ENCODE peak calls at places on chromosomes 6 and 20, in four cellular contexts. K, C, Z and W are unnamed samples.

GRCh38 chr20:51650685-51651134 is 108.2 kb upstream of the NFATC2 start:
- DNase-seq in Z (no peak), K (no peak), C (no peak), W (no peak)

GRCh38 chr6:118324081-118324480 is 224.0 kb upstream of the PLN start:
- DNase-seq in C (no peak), Z (no peak), K (no peak), W (no peak)

GRCh38 chr6:157814883-157815282 is 8.2 kb upstream of the SNX9 start:
- DNase-seq in Z (no peak), K (no peak), C (no peak), W (no peak)

GRCh38 chr6:129353067-129353466 is 356.9 kb downstream of the ARHGAP18 start:
- DNase-seq in Z (peak; percentile 58), C (no peak), K (no peak), W (peak; percentile 32)

GRCh38 chr6:134863763-134864510 is 86.0 kb downstream of the ALDH8A1 start:
- DNase-seq in Z (no peak), C (no peak), K (no peak), W (no peak)

GRCh38 chr6:12957321-12958051 is 240.9 kb downstream of the PHACTR1 start:
- DNase-seq in C (peak; percentile 3), K (peak; percentile 92), Z (peak; percentile 74), W (peak; percentile 75)

GRCh38 chr6:6825986-6826901 is 237.7 kb downstream of the LY86 start:
- DNase-seq in Z (peak; percentile 56), C (no peak), K (peak; percentile 77), W (peak; percentile 60)

GRCh38 chr6:151216812-151217211 is 23.0 kb upstream of the AKAP12 start:
- DNase-seq in Z (no peak), K (no peak), C (no peak), W (no peak)

GRCh38 chr6:117309069-117309468 is 43.7 kb downstream of the VGLL2 start:
- DNase-seq in C (no peak), Z (no peak), K (no peak), W (no peak)

GRCh38 chr6:6758915-6759654 is 170.6 kb downstream of the LY86 start:
- DNase-seq in Z (no peak), C (peak; percentile 3), K (peak; percentile 69), W (peak; percentile 87)

GRCh38 chr6:113690255-113690956 is 166.7 kb upstream of the MARCKS start:
- DNase-seq in K (no peak), Z (no peak), C (no peak), W (no peak)

GRCh38 chr20:34824861-34825529 is 456 bp downstream of the NCOA6 start:
- DNase-seq in C (peak; percentile 40), K (peak; percentile 87), Z (peak; percentile 68), W (peak; percentile 71)

GRCh38 chr6:169965657-169966311 is 214.4 kb downstream of the ERMARD start:
- DNase-seq in C (no peak), K (no peak), Z (no peak), W (peak; percentile 5)

GRCh38 chr20:24691901-24692351 is 222.5 kb downstream of the SYNDIG1 start:
- DNase-seq in Z (no peak), C (no peak), K (peak; percentile 21), W (no peak)

GRCh38 chr6:165059032-165059431 is 250.4 kb downstream of the C6orf118 start:
- DNase-seq in Z (no peak), K (no peak), C (no peak), W (no peak)

GRCh38 chr6:11918021-11918738 is 93.9 kb upstream of the HIVEP1 start:
- DNase-seq in C (no peak), Z (no peak), K (no peak), W (no peak)

GRCh38 chr6:11911535-11911934 is 100.6 kb upstream of the HIVEP1 start:
- DNase-seq in K (no peak), C (no peak), Z (no peak), W (no peak)

GRCh38 chr6:11908706-11909105 is 103.4 kb upstream of the HIVEP1 start:
- DNase-seq in K (no peak), Z (no peak), C (no peak), W (no peak)

GRCh38 chr6:11909696-11910132 is 102.4 kb upstream of the HIVEP1 start:
- DNase-seq in Z (no peak), K (no peak), C (no peak), W (no peak)

DNA sequence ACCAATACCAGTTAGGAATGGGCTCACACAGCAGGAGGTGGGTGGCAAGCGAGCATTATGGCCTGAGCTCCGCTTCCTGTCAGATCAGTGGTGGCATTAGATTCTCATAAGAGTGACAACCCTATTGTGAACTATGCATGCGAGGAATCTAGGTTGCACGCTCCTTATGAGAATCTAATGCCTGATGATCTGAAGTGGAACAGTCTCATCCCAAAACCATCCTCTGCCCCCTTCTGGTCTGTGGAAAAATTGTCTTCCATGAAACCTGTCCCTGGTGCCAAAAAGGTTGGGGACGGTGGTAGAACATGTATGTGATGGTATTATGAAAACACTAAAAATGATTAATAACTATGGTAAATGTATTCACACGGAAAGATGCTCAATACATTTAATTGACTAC is 99.7 kb upstream of the HIVEP1 start:
- DNase-seq in C (no peak), Z (no peak), K (no peak), W (no peak)
- TF ChIP-seq CTCF in C (no peak), Z (no peak), K (peak; percentile 22), W (peak; percentile 30)

GRCh38 chr6:75130784-75131183 is 75.1 kb downstream of the COL12A1 start:
- DNase-seq in C (no peak), Z (no peak), K (no peak), W (no peak)
- H3K4me3 ChIP-seq in C (no peak overlapping the region), Z (no peak overlapping the region), K (no peak overlapping the region), W (no peak overlapping the region)

GRCh38 chr6:27281105-27281539 is 31.0 kb downstream of the POM121L2 start:
- DNase-seq in Z (no peak), C (no peak), K (no peak), W (no peak)

GRCh38 chr6:27279513-27280063 is 32.1 kb downstream of the PRSS16 start:
- DNase-seq in C (no peak), K (no peak), Z (no peak), W (no peak)

GRCh38 chr6:27280540-27281000 is 31.5 kb downstream of the POM121L2 start:
- DNase-seq in Z (no peak), C (no peak), K (no peak), W (no peak)

GRCh38 chr6:27281569-27281968 is 30.5 kb downstream of the POM121L2 start:
- DNase-seq in K (no peak), C (no peak), Z (no peak), W (no peak)

GRCh38 chr6:27280064-27280539 is 32.0 kb downstream of the POM121L2 start:
- DNase-seq in Z (no peak), K (no peak), C (no peak), W (no peak)
- H3K27ac ChIP-seq in Z (no peak overlapping the region), K (no peak overlapping the region), C (no peak overlapping the region), W (no peak overlapping the region)

GRCh38 chr20:44217342-44218092 is 6.9 kb upstream of the OSER1 start:
- DNase-seq in C (peak; percentile 56), K (peak; percentile 82), Z (peak; percentile 60), W (peak; percentile 52)

GRCh38 chr20:44211177-44212039 is 837 bp upstream of the OSER1 start:
- DNase-seq in Z (no peak), K (no peak), C (no peak), W (no peak)

GRCh38 chr20:44212792-44213191 is 2.2 kb upstream of the OSER1 start:
- DNase-seq in C (no peak), Z (no peak), K (no peak), W (no peak)

GRCh38 chr20:44218441-44218840 is 7.9 kb upstream of the OSER1 start:
- DNase-seq in K (no peak), C (peak; percentile 47), Z (no peak), W (no peak)

GRCh38 chr20:44215125-44215524 is 4.6 kb upstream of the OSER1 start:
- DNase-seq in Z (peak; percentile 62), K (peak; percentile 78), C (peak; percentile 66), W (peak; percentile 60)
- TF ChIP-seq CTCF in Z (peak; percentile 88), K (peak; percentile 76), C (peak; percentile 88), W (peak; percentile 86)

GRCh38 chr6:34476048-34476328 is 10.1 kb downstream of the PACSIN1 start:
- DNase-seq in K (no peak), Z (no peak), C (no peak), W (no peak)

GRCh38 chr6:34476941-34477340 is 11.1 kb downstream of the PACSIN1 start:
- DNase-seq in Z (no peak), K (no peak), C (no peak), W (no peak)

GRCh38 chr6:34475167-34476047 is 9.5 kb downstream of the PACSIN1 start:
- DNase-seq in K (no peak), C (no peak), Z (no peak), W (no peak)

GRCh38 chr6:34476462-34476861 is 10.6 kb downstream of the PACSIN1 start:
- DNase-seq in Z (no peak), C (no peak), K (no peak), W (no peak)

DNA sequence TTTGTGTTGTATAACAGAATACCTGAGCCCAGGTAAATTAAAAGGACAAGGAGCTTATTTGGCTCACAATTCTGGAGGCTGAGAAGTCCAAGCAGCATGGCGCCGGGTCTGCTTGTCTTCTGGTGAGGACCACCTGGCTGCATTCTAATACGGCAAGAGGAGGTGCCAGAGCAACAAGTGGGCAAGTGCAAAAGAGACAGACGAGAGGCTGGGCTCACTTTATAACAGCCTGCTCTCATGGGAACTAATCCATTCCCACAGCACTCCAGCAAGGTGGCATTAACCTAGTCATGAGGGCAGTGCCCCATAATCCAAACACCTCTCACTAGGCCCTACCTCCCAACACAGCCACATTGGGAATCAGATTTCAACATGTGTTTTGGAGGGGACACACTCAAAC is 12.9 kb downstream of the PACSIN1 start:
- DNase-seq in C (no peak), Z (no peak), K (no peak), W (no peak)
- H3K4me3 ChIP-seq in C (no peak overlapping the region), Z (no peak overlapping the region), K (no peak overlapping the region), W (no peak overlapping the region)